ENCODE peak calls at places on chromosomes 5 and 9, in five cellular contexts. L, K, S, Y and I are unnamed samples.

GRCh38 chr5:74275204-74275992 is 365.1 kb downstream of the ENC1 start:
- DNase-seq in L (peak), K (peak), S (no peak), Y (peak), I (no peak)

GRCh38 chr5:180643191-180643851 is 6.1 kb downstream of the FLT4 start:
- DNase-seq in L (no peak), K (no peak), S (no peak), Y (no peak), I (peak)

GRCh38 chr5:121979691-121980090 is 17.9 kb downstream of the SRFBP1 start:
- DNase-seq in L (no peak), K (no peak), S (no peak), Y (no peak), I (no peak)

GRCh38 chr9:70478963-70479641 is 64.6 kb upstream of the KLF9 start:
- DNase-seq in L (peak), K (peak), S (no peak), Y (no peak), I (no peak)

GRCh38 chr5:156783092-156783491 is 67.0 kb upstream of the PPP1R2B start:
- DNase-seq in L (no peak), K (no peak), S (no peak), Y (no peak), I (no peak)

GRCh38 chr5:173314166-173314952 is 13.9 kb downstream of the STC2 start:
- DNase-seq in L (no peak), K (no peak), S (no peak), Y (no peak), I (peak)

GRCh38 chr5:176846335-176847140 is 36.2 kb downstream of the UNC5A start:
- DNase-seq in L (no peak), K (no peak), S (no peak), Y (no peak), I (no peak)

GRCh38 chr9:106575903-106576755 is 286.8 kb upstream of the ZNF462 start:
- DNase-seq in L (no peak), K (no peak), S (no peak), Y (no peak), I (no peak)

GRCh38 chr5:43602818-43603534 is at the start of gene NNT:
- DNase-seq in L (peak), K (peak), S (peak), Y (no peak), I (peak)

GRCh38 chr5:72346396-72346795 is 26.2 kb downstream of the PTCD2 start:
- DNase-seq in L (no peak), K (no peak), S (no peak), Y (no peak), I (no peak)

GRCh38 chr5:123809594-123810172 is 297.7 kb downstream of the CSNK1G3 start:
- DNase-seq in L (no peak), K (no peak), S (no peak), Y (no peak), I (no peak)

GRCh38 chr9:28648723-28649122 is 1075.4 kb upstream of the C9orf72 start:
- DNase-seq in L (no peak), K (no peak), S (no peak), Y (no peak), I (no peak)
- TF ChIP-seq CTCF in L (no peak), K (no peak), S (peak), Y (no peak), I (peak)

DNA sequence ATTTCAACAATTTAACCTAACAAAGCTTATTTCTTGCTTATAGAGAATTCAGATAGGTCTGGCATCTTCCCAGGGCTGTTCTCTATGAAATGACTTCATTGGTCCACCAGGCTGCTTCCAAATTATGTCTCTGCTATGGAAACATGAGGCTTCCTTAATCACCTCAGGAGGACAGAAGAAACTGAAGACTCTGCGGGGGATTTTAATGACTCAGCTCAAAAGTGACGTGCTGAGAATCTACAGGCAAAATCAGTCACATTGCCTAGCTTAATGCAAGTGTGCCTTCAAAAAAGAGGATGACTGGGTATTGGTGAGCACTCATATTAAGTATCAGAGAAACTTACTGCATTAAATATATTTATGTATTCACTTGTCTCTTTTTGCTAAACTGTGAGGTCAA is 315.5 kb upstream of the RGMB start:
- DNase-seq in L (peak), K (peak), S (no peak), Y (peak), I (no peak)
- TF ChIP-seq CTCF in L (no peak), K (no peak), S (no peak), Y (no peak), I (no peak)

DNA sequence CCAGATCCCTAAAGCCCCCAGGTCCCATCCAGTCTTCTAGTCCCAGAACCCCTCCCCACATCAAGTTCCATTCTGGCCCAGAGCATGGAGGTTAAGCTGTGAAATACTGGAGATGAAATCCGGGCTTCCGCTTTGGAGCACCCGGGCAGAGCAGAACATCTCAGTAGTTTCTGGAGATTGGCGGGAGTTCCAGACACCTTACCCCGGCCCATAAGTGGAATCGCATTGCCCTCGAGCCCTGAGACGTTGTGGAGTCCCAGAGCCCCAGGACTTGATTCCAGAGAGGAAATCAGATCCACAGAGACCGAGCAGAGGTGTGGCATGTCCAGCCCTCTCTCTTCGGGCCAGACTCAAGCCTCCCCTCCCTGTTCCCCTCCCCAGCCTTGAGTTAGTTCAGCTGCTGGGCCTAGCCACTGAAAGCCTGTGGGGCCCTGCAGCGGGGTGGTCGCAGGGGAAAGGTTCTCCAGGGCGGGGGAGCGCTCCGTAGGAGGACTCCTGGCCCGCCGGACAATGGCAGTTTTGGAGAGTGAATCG is 937 bp upstream of the PAX5 start:
- DNase-seq in L (no peak), K (no peak), S (no peak), Y (no peak), I (peak)
- TF ChIP-seq CTCF in L (no peak), K (no peak), S (no peak), Y (no peak), I (peak)

GRCh38 chr5:67526793-67527192 is 330.2 kb upstream of the CD180 start:
- DNase-seq in L (no peak), K (no peak), S (no peak), Y (no peak), I (no peak)

GRCh38 chr5:67528953-67529352 is 332.4 kb upstream of the CD180 start:
- DNase-seq in L (no peak), K (no peak), S (no peak), Y (no peak), I (no peak)

DNA sequence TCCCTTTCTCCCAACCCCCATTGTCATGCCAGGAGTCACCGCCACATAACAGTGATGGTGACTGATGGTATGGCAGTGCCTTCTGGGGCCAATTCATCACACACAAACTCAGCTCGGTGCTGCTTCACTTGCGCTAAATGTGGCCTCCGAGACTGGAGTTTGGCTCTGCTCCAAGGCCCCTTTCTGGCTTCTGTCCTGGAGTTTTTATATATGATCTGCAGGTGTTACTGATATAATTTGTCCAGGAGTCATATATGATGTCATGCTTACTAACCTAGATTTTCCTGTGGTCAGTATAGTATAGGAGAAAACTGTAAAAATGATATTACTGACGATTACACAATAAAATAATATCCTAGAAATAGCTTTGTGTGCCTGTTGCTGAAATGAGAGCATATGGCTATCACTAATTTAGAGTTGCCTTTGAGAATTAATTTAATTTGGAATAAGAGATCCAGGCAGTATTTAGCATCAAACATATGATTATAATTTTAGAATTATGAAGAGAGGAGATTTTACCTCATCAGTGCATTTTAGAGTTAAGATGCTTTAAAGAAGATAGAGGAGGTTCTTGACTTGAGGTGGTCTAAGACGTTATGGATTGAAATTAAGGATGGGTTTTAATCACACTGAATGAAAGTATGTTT is 334.1 kb upstream of the CD180 start:
- DNase-seq in L (no peak), K (no peak), S (no peak), Y (no peak), I (no peak)
- TF ChIP-seq CTCF in L (no peak), K (no peak), S (no peak), Y (no peak), I (no peak)